ENCODE peak calls at places on chromosomes 4 and X, in seven cellular contexts. D, Y, Q, S, B, P and T are unnamed samples.

GRCh38 chr4:123600921-123601904 is 204.6 kb downstream of the SPRY1 start:
- DNase-seq in P (no peak), D (no peak), S (no peak), B (no peak), Y (no peak), Q (no peak), T (no peak)

GRCh38 chrX:103741879-103742278 is 31.2 kb downstream of the TMEM31 start:
- DNase-seq in S (no peak), B (no peak), Y (no peak), D (no peak), P (no peak), Q (no peak), T (no peak)

GRCh38 chr4:139978692-139979091 is 175.3 kb downstream of the MAML3 start:
- DNase-seq in P (no peak), Y (no peak), D (no peak), Q (no peak), S (no peak), B (no peak), T (no peak)

GRCh38 chrX:67604979-67605703 is 61.3 kb downstream of the AR start:
- DNase-seq in Y (no peak), S (no peak), Q (peak), B (no peak), P (no peak), D (no peak), T (no peak)

GRCh38 chr4:176778063-176778462 is 14.7 kb downstream of the VEGFC start:
- DNase-seq in P (no peak), Y (no peak), Q (peak), D (no peak), B (no peak), S (no peak), T (peak)

GRCh38 chr4:5165419-5166369 is 114.4 kb downstream of the STK32B start:
- DNase-seq in S (no peak), D (no peak), Y (no peak), P (no peak), Q (peak), B (no peak), T (peak)

GRCh38 chr4:182801626-182802025 is 115.6 kb downstream of the DCTD start:
- DNase-seq in Y (no peak), S (no peak), P (no peak), B (no peak), Q (no peak), D (no peak), T (no peak)

GRCh38 chr4:43550981-43551627 is 658.6 kb downstream of the GRXCR1 start:
- DNase-seq in B (no peak), Q (no peak), D (no peak), P (no peak), S (no peak), Y (no peak), T (no peak)

GRCh38 chrX:34300871-34301270 is 168.8 kb upstream of the FAM47A start:
- DNase-seq in B (no peak), D (peak), P (peak), Q (peak), S (no peak), Y (no peak), T (peak)

GRCh38 chr4:151567056-151567455 is 158.1 kb downstream of the FHIP1A start:
- DNase-seq in P (no peak), Q (no peak), Y (no peak), S (no peak), D (no peak), B (no peak), T (no peak)

GRCh38 chr4:86092684-86093083 is 267.2 kb downstream of the MAPK10 start:
- DNase-seq in P (no peak), S (no peak), B (no peak), Q (peak), Y (no peak), D (no peak), T (peak)
- H3K4me3 ChIP-seq in P (no peak), S (no peak), B (no peak), Q (no peak), Y (no peak), D (no peak), T (no peak)

GRCh38 chrX:141814213-141814857 is 23.8 kb upstream of the MAGEC3 start:
- DNase-seq in B (no peak), D (no peak), Q (no peak), P (no peak), Y (no peak), S (no peak), T (no peak)

GRCh38 chrX:141815904-141816303 is 22.2 kb upstream of the MAGEC3 start:
- DNase-seq in B (no peak), Q (no peak), S (no peak), Y (no peak), D (no peak), P (no peak), T (no peak)

DNA sequence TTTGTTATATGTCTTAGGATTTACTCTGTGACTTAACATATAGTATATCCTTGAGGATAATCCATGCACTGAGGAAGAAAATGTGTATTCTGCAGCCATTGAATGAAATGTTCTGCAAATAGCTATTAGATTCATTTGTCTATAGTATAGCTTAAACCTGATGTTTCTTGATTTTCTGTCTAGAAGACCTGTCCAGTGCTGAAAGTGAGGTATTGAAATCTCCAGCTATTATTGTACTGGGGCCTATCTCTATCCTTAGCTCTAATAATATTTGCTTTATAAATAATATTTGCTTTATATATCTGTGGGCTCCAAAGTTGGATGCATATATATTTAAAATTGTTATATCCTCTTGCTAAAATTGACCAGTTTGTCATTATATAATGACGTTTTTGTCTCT is 26.7 kb upstream of the MAGEC3 start:
- DNase-seq in B (no peak), Q (no peak), D (no peak), S (no peak), Y (no peak), P (no peak), T (no peak)
- TF ChIP-seq CTCF in B (no peak), Q (no peak), D (no peak), S (no peak), Y (no peak), P (no peak), T (no peak)

DNA sequence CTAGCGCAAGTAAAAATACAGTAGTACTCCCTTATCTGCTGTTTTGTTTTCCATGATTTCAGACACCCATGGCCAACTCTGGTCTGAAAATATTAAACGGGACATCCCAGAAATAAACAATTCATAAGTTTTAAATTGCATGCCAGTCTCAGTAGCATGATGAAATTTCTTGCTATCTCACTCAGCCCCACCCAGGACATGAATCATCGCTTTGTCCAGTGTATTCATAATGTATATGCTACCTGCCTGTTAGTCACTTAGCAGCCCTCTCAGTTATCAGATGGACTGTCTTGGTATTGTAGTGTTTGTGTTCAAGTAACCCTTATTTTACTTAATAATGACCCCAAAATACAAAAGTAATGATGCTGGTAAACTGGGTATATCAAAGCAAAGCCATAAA is 158.2 kb upstream of the DDIT4L start:
- DNase-seq in S (no peak), P (no peak), B (no peak), Q (peak), Y (no peak), D (no peak), T (no peak)
- H3K27ac ChIP-seq in S (no peak), P (no peak), B (no peak), Q (no peak), Y (no peak), D (no peak), T (no peak)

DNA sequence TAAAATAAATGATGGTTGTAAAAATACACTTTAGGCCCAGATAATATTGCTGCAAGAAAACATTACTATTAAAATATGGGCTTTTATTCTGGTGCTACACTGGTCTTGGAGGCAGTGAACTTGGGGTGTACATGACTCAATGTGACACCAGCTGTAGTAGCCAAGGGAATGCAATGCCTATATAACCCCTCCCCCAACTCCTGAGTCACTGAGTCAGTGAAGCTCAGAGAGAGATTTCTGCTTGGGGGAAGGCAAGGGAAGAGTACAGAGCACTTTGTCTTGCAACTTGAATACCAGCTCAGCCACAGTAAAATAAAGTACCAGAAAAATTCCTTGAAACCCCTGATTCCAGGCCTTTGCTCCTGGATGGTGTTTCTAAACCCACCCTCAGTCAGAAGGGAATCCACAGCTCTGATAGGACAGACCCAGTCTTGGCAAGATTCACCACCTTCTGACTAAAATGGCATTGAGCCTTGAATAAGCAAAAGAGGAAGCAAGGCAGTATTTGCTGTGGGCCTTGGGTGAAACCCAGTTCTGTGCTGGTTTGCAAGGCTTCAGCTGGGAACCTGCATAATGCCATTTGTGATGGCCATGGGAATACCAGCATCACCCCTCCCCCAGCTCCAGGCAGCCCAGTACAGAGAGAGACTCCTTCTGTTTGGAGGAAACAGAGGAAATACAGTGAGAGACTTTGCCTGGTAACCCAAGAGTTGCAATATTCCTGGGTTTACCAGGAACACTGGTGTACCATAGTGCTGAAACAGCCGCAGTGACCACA is 209.9 kb downstream of the IQCM start:
- DNase-seq in D (no peak), Q (no peak), B (no peak), Y (no peak), S (no peak), P (no peak), T (peak)
- H3K4me3 ChIP-seq in D (no peak), Q (no peak), B (no peak), Y (no peak), S (no peak), P (no peak), T (no peak)